ENCODE peak calls at places on chromosomes 11 and 22, in eight cellular contexts. H is body of pancreas, M is prostate gland, K is lung, O is tibial artery, T is PC-3, G is foreskin keratinocyte, D is HCT116. J is an unnamed sample. For H3K27me3 and H3K4me1, the result is how much of the 10 kb centered on the place peaks cover.

GRCh38 chr11:20342347-20343279 is 20.9 kb upstream of the HTATIP2 start:
- DNase-seq in H (no peak), M (no peak), K (no peak), O (no peak), T (no peak), G (no peak), D (no peak), J (no peak)

GRCh38 chr11:11931461-11932055 is 76.9 kb downstream of the DKK3 start:
- DNase-seq in H (no peak), M (peak), K (no peak), O (no peak), T (peak), G (peak), D (peak), J (peak)

GRCh38 chr11:13535819-13536218 is 40.0 kb upstream of the PTH start:
- DNase-seq in H (no peak), M (peak), K (no peak), O (no peak), T (peak), G (no peak), D (peak), J (no peak)

GRCh38 chr11:65560555-65561418 is 2.6 kb upstream of the LTBP3 start:
- DNase-seq in H (no peak), M (no peak), K (no peak), O (peak), T (peak), G (peak), D (no peak), J (no peak)

GRCh38 chr22:49824936-49825335 is 2.7 kb downstream of the BRD1 start:
- DNase-seq in H (no peak), M (no peak), K (no peak), O (no peak), T (no peak), G (no peak), D (no peak), J (no peak)

GRCh38 chr22:47260551-47260950 is 498.1 kb downstream of the TBC1D22A start:
- DNase-seq in H (no peak), M (no peak), K (no peak), O (no peak), T (no peak), G (no peak), D (no peak), J (peak)

GRCh38 chr11:16347928-16348685 is 8.2 kb downstream of the SOX6 start:
- DNase-seq in H (no peak), M (no peak), K (no peak), O (no peak), T (no peak), G (no peak), D (no peak), J (no peak)

GRCh38 chr11:103935219-103935618 is 101.2 kb upstream of the DDI1 start:
- DNase-seq in H (no peak), M (no peak), K (no peak), O (no peak), T (no peak), G (no peak), D (no peak), J (no peak)

GRCh38 chr11:8006349-8006977 is 19.3 kb downstream of the EIF3F start:
- DNase-seq in H (peak), M (peak), K (peak), O (no peak), T (peak), G (no peak), D (peak), J (peak)

GRCh38 chr11:114061053-114062049 is 1.8 kb downstream of the ZBTB16 start:
- DNase-seq in H (peak), M (no peak), K (peak), O (no peak), T (no peak), G (no peak), D (no peak), J (no peak)

GRCh38 chr11:111870887-111871692 is at the start of gene ALG9:
- DNase-seq in H (peak), M (peak), K (peak), O (peak), T (peak), G (peak), D (peak), J (peak)

GRCh38 chr11:126345283-126345682 is 10.2 kb upstream of the ST3GAL4 start:
- DNase-seq in H (no peak), M (no peak), K (no peak), O (no peak), T (no peak), G (no peak), D (no peak), J (no peak)

GRCh38 chr22:29300807-29301601 is 5.4 kb upstream of the GAS2L1 start:
- DNase-seq in H (peak), M (no peak), K (no peak), O (no peak), T (no peak), G (no peak), D (no peak), J (no peak)

GRCh38 chr11:2376751-2377451 is at the start of gene CD81:
- DNase-seq in H (peak), M (no peak), K (no peak), O (no peak), T (peak), G (no peak), D (no peak), J (no peak)

GRCh38 chr22:49969751-49970527 is 9.4 kb downstream of the PIM3 start:
- DNase-seq in H (peak), M (no peak), K (no peak), O (peak), T (no peak), G (no peak), D (no peak), J (peak)

GRCh38 chr11:113638378-113638777 is 67.7 kb downstream of the TMPRSS5 start:
- DNase-seq in H (no peak), M (no peak), K (no peak), O (no peak), T (no peak), G (no peak), D (no peak), J (no peak)

GRCh38 chr11:125938418-125938817 is 7.4 kb upstream of the VSIG10L2 start:
- DNase-seq in H (no peak), M (no peak), K (no peak), O (no peak), T (no peak), G (no peak), D (no peak), J (no peak)

GRCh38 chr22:42269407-42270177 is 861 bp downstream of the TCF20 start:
- DNase-seq in H (peak), M (peak), K (peak), O (peak), T (peak), G (no peak), D (peak), J (peak)

GRCh38 chr11:106152013-106152412 is 74.6 kb downstream of the AASDHPPT start:
- DNase-seq in H (peak), M (peak), K (peak), O (no peak), T (peak), G (peak), D (no peak), J (no peak)

GRCh38 chr11:122628691-122629555 is 26.6 kb upstream of the UBASH3B start:
- DNase-seq in H (peak), M (peak), K (peak), O (peak), T (peak), G (peak), D (peak), J (peak)

GRCh38 chr11:118618991-118619375 is 11.6 kb downstream of the PHLDB1 start:
- DNase-seq in H (no peak), M (no peak), K (no peak), O (peak), T (no peak), G (no peak), D (no peak), J (no peak)

GRCh38 chr11:87176044-87176443 is 138.3 kb downstream of the TMEM135 start:
- DNase-seq in H (no peak), M (no peak), K (no peak), O (no peak), T (peak), G (peak), D (peak), J (no peak)

GRCh38 chr11:75867778-75868374 is 52.9 kb downstream of the UVRAG start:
- DNase-seq in H (peak), M (peak), K (peak), O (no peak), T (peak), G (no peak), D (peak), J (peak)

GRCh38 chr11:11501546-11502274 is 120.1 kb downstream of the GALNT18 start:
- DNase-seq in H (no peak), M (no peak), K (no peak), O (no peak), T (no peak), G (no peak), D (no peak), J (no peak)

GRCh38 chr22:23696326-23696851 is 5.6 kb downstream of the RGL4 start:
- DNase-seq in H (no peak), M (no peak), K (no peak), O (no peak), T (no peak), G (no peak), D (no peak), J (no peak)

GRCh38 chr22:37032535-37033460 is 13.3 kb downstream of the MPST start:
- DNase-seq in H (peak), M (peak), K (peak), O (peak), T (peak), G (peak), D (no peak), J (no peak)

GRCh38 chr22:37033605-37034430 is 14.3 kb downstream of the MPST start:
- DNase-seq in H (no peak), M (no peak), K (no peak), O (no peak), T (no peak), G (no peak), D (no peak), J (no peak)

GRCh38 chr22:37032134-37032534 is 12.6 kb downstream of the MPST start:
- DNase-seq in H (no peak), M (no peak), K (no peak), O (no peak), T (no peak), G (no peak), D (no peak), J (no peak)

GRCh38 chr22:37028692-37029674 is 9.4 kb downstream of the MPST start:
- DNase-seq in H (no peak), M (no peak), K (no peak), O (no peak), T (no peak), G (no peak), D (no peak), J (no peak)

DNA sequence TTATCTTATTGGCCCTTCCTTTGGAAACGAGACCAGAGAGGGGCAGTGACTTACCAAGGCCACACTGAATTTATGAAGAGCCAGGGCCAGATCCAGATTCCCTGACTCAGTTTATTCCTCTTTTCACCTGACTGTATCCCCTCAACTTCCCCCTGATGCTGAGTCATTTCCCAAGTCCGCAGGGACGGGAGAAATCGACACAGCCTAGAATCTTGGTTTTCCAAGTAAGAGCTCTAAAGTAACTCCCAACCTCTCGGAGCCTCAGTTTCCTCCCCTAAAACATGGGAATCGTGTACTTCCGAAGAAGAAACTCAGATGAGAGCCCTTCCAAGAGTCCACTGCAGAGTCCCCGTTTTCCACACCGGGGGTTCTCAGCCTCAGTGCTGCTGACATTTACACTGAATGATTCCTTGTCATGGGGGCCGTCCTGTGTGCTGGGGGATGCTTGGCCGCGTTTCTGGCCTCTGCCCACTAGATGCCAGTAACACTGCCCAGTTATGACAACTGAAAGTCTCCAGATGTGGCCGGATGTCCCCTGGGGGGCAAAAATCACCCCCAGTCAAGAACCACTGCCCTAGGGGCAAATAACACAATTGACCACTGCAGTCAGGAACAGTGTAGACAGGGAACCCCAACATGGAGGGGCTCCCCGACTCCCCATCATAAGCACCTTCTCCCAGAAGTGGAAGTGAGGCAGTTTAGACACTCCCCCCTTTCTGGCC is 11.2 kb downstream of the MPST start:
- DNase-seq in H (no peak), M (no peak), K (no peak), O (no peak), T (no peak), G (no peak), D (no peak), J (no peak)
- TF ChIP-seq CTCF in H (no peak), M (no peak), K (no peak), O (no peak), T (peak), G (peak), D (no peak), J (no peak)

GRCh38 chr11:124839051-124839971 is 25.9 kb upstream of the ROBO3 start:
- DNase-seq in H (no peak), M (no peak), K (no peak), O (no peak), T (no peak), G (no peak), D (no peak), J (no peak)
- H3K27me3 ChIP-seq in H (under half), M (under half), K (under half), O (under half), T (half or more), G (half or more), D (under half), J (half or more)

GRCh38 chr11:128741928-128742327 is 48.1 kb downstream of the FLI1 start:
- DNase-seq in H (no peak), M (no peak), K (no peak), O (no peak), T (no peak), G (no peak), D (no peak), J (no peak)
- H3K4me1 ChIP-seq in H (under half), M (under half), K (under half), O (under half), T (under half), G (under half), D (under half), J (under half)

GRCh38 chr11:67401495-67402191 is at the start of gene PPP1CA:
- DNase-seq in H (peak), M (peak), K (peak), O (peak), T (peak), G (no peak), D (peak), J (peak)
- TF ChIP-seq CTCF in H (peak), M (peak), K (no peak), O (peak), T (peak), G (peak), D (no peak), J (peak)

GRCh38 chr22:45871721-45872120 is 105.2 kb downstream of the WNT7B start:
- DNase-seq in H (no peak), M (no peak), K (no peak), O (no peak), T (no peak), G (no peak), D (no peak), J (no peak)
- H3K27me3 ChIP-seq in H (under half), M (under half), K (under half), O (under half), T (under half), G (half or more), D (under half), J (under half)

DNA sequence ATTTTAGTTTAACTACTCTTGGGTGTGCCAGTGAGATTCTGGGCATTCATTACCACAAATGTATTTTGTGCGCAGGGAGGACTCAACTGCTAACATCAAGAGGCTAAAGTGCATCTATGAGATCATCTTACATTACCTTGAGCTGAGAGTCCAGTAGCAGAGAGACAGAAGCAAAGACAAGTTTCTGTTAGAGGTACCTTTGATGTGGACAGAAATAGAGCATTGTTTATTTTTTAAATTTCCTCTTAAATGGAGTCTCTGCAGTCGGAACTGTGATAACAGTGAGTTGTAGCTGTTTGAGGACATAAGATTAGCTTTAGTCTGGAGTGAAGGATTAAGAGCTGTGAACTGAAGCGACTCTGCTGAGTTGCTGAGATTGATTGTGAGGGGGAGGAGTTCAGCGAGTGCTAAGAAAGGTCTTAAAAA is 297.0 kb downstream of the CADM1 start:
- DNase-seq in H (no peak), M (no peak), K (no peak), O (no peak), T (no peak), G (no peak), D (no peak), J (no peak)
- H3K4me1 ChIP-seq in H (under half), M (under half), K (under half), O (under half), T (under half), G (under half), D (under half), J (under half)

DNA sequence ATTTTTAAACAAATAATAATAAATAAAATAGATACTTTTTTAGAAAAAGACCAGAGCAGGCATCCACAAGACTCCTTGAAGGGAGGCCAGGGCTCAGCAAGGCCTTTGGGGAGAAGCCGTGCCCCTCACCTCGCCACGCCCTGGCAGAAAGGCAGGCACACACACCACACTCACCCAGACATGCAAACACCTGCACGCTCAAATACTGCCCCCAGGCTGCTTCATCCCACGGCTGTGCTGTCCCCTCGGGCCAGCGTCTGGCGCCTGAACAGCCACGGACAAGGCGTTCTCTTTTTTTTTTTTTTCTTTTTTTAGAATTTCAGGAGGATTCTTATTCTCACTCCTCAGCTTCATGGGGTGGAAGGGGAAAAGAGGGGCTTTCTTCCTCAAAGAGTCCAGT is 1.5 kb downstream of the FADS3 start:
- DNase-seq in H (no peak), M (no peak), K (no peak), O (no peak), T (no peak), G (no peak), D (no peak), J (no peak)
- TF ChIP-seq CTCF in H (no peak), M (no peak), K (no peak), O (no peak), T (no peak), G (no peak), D (no peak), J (no peak)

DNA sequence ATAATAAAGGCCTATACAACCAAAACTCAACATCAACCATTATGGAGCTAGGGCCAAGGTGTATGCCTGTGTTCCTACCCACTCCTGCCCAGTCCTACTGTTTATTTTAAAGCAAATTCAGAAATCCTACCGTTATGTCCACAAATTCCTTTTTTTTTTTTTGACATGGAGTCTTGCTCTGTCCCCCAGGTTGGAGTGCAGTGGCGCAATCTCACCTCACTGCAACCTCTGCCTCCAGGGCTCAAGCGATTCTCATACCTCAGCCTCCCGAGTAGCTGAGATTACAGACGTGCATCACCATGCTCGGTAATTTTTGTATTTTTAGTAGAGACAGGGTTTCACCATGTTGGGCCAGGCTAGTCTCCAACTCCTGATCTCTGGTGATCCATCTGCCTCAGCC is 3.1 kb upstream of the CPT1A start:
- DNase-seq in H (no peak), M (no peak), K (no peak), O (no peak), T (no peak), G (no peak), D (no peak), J (no peak)
- H3K27me3 ChIP-seq in H (under half), M (under half), K (under half), O (under half), T (under half), G (under half), D (under half), J (under half)